ENCODE peak calls at places on chromosome X, in nine cellular contexts. S is gastrocnemius medialis; H is pancreas; D is neural progenitor cell; W is tibial nerve; M is tibial artery; C is IMR-90; L is CD4-positive, CD25-positive, alpha-beta regulatory T cell; R is breast epithelium. K is an unnamed sample. For H3K4me1, the result is how much of the 10 kb centered on the place peaks cover.

GRCh38 chrX:39335447-39336235 is 534.4 kb downstream of the MID1IP1 start:
- DNase-seq in M (no peak), C (no peak), R (no peak), W (no peak), H (no peak), S (peak), D (no peak), L (no peak), K (no peak)

GRCh38 chrX:63932006-63932405 is 147.0 kb upstream of the ARHGEF9 start:
- DNase-seq in M (no peak), D (no peak), S (no peak), H (no peak), W (no peak), L (no peak), C (no peak), R (no peak), K (no peak)

GRCh38 chrX:150085881-150086280 is 147.6 kb upstream of the EOLA2 start:
- DNase-seq in L (no peak), S (no peak), H (no peak), M (no peak), W (no peak), D (no peak), C (peak), R (no peak), K (no peak)

GRCh38 chrX:100864967-100865366 is 9.2 kb downstream of the NOX1 start:
- DNase-seq in S (no peak), W (no peak), L (no peak), D (no peak), C (peak), R (no peak), H (no peak), M (no peak), K (no peak)

GRCh38 chrX:29890004-29890403 is 325.4 kb upstream of the MAGEB2 start:
- DNase-seq in S (no peak), C (peak), M (no peak), H (no peak), W (no peak), R (no peak), D (peak), L (no peak), K (no peak)

GRCh38 chrX:155148724-155149537 is 67.3 kb upstream of the VBP1 start:
- DNase-seq in L (peak), D (peak), R (no peak), M (no peak), S (no peak), W (no peak), C (peak), H (no peak), K (no peak)

GRCh38 chrX:104254442-104255115 is at the start of gene ESX1:
- DNase-seq in C (no peak), R (no peak), S (no peak), M (no peak), D (peak), L (no peak), W (no peak), H (no peak), K (no peak)

GRCh38 chrX:40155617-40156471 is 58.1 kb upstream of the BCOR start:
- DNase-seq in M (no peak), S (no peak), L (peak), H (peak), R (no peak), C (no peak), D (peak), W (no peak), K (no peak)

GRCh38 chrX:41026326-41027136 is 58.7 kb upstream of the USP9X start:
- DNase-seq in W (no peak), D (peak), H (no peak), C (no peak), S (no peak), R (no peak), L (no peak), M (no peak), K (no peak)

GRCh38 chrX:103175944-103176753 is 38.8 kb upstream of the BEX4 start:
- DNase-seq in D (peak), S (no peak), W (peak), C (peak), M (peak), L (peak), H (peak), R (peak), K (peak)

GRCh38 chrX:108795240-108795639 is 58.9 kb upstream of the IRS4 start:
- DNase-seq in W (no peak), R (no peak), S (no peak), D (no peak), C (no peak), L (no peak), H (no peak), M (no peak), K (no peak)

GRCh38 chrX:9995855-9996339 is 28.7 kb downstream of the CLDN34 start:
- DNase-seq in C (peak), W (peak), M (peak), R (peak), H (peak), L (peak), S (peak), D (peak), K (peak)

GRCh38 chrX:70176938-70177533 is at the start of gene DGAT2L6:
- DNase-seq in H (no peak), L (no peak), R (no peak), W (no peak), S (no peak), M (no peak), C (no peak), D (no peak), K (no peak)

DNA sequence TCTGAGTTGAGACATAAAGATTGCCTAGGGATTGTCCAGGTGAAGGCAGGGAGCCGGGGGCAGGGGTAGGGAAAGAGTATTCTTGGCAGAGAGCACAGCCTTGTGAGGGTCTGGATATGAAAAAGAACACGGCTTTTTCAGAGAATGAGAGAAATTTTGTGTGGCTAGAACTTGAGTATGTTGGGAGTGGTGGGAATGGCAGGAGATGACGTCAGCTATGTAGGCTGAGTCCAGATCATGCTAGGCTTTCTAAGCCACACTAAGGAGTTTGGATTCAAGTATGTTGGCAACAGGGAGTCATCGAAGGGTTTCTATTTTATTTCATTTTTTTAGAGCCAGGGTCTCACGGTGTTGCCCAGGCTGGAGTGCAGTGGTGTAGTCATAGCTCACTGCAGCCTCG is 40.0 kb downstream of the SH2D1A start:
- DNase-seq in L (no peak), S (no peak), W (no peak), M (no peak), C (no peak), H (no peak), R (no peak), D (no peak), K (no peak)
- H3K4me1 ChIP-seq in L (under half), S (under half), W (under half), M (under half), C (under half), H (under half), R (under half), D (under half), K (under half)

DNA sequence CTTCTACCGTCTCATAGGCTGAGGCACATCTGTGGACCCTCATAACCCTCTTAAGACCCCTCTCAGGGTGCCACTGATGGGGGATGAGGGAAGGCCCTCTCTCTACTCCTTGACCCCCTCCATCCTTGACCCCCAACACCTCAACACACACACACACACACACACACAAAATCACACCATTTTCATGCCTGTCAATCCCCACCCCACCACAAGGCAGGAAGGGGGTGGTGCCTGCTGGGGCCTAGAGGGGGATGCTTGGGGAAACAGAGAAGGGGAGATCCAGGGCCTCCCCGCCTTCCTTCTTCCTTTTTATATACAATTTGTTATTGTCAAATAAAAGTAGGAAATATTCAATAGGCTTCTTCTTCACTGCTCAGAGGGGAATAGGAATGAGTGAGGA is 1.2 kb upstream of the EBP start:
- DNase-seq in M (no peak), H (no peak), D (no peak), W (no peak), L (no peak), C (no peak), S (no peak), R (no peak), K (no peak)
- H3K4me3 ChIP-seq in M (no peak), H (no peak), D (no peak), W (no peak), L (peak), C (no peak), S (no peak), R (no peak), K (no peak)

GRCh38 chrX:24147165-24147564 is 2.4 kb upstream of the ZFX start:
- DNase-seq in M (no peak), D (no peak), L (no peak), H (no peak), S (no peak), R (no peak), W (no peak), C (no peak), K (no peak)
- H3K27ac ChIP-seq in M (peak), D (peak), L (peak), H (peak), S (peak), R (peak), W (peak), C (peak), K (peak)

DNA sequence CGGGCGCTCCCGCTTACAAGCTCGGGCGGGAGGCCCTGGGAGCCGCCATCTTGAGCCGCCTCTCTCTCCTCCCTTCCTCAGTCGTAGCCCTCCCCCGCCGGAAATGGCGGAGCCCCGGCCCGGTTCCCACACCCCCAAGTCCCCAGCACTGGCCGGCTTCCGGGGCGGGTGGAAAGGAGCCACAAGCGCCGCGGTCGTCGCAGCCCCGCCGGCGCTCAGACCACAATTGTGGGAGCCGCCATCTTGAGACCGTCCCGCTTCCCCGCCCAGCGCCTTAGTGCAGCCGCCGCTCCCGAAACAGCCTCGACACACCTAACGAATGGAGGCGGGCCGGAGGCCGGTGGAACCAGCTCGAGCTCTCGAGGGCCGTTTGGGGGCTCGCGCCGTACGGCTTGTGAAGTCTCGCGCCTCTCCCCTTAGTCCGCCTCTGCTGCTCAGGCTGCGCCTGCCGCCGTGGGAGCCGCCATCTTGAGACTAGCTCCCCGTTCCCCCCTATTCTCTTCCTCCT is 440 bp downstream of the HCFC1 start:
- DNase-seq in H (peak), R (peak), M (peak), D (peak), S (peak), W (peak), L (peak), C (peak), K (peak)
- H3K4me1 ChIP-seq in H (under half), R (under half), M (under half), D (under half), S (half or more), W (under half), L (half or more), C (under half), K (half or more)